ENCODE peak calls at places on chromosome 1, in seven cellular contexts. K is GM04503; H is bronchial epithelial cell; O is CD8-positive, alpha-beta memory T cell; R is NCI-H2029 treated with DMSO at 0.1 percent for 48 hours; P is D341Med; V is NCI-H510A. X is an unnamed sample.

GRCh38 chr1:14259191-14259757 is 339.2 kb upstream of the KAZN start:
- DNase-seq in R (no peak), V (no peak), H (no peak), P (no peak), O (no peak), K (no peak), X (no peak)

GRCh38 chr1:91568261-91568660 is 67.6 kb downstream of the CDC7 start:
- DNase-seq in H (no peak), R (no peak), O (no peak), V (no peak), K (no peak), P (no peak), X (no peak)

GRCh38 chr1:233105225-233105624 is 154.8 kb downstream of the NTPCR start:
- DNase-seq in P (no peak), H (peak), R (no peak), O (no peak), V (no peak), K (peak), X (no peak)

GRCh38 chr1:1040004-1040991 is 20.4 kb downstream of the AGRN start:
- DNase-seq in V (peak), P (peak), K (no peak), O (peak), R (no peak), H (peak), X (no peak)

GRCh38 chr1:25909062-25909461 is 2.8 kb upstream of the STMN1 start:
- DNase-seq in V (no peak), O (no peak), K (no peak), P (no peak), R (no peak), H (no peak), X (no peak)

GRCh38 chr1:112698366-112699310 is 8.3 kb downstream of the RHOC start:
- DNase-seq in K (no peak), P (no peak), O (no peak), H (no peak), V (peak), R (peak), X (peak)

GRCh38 chr1:172670791-172671190 is 11.9 kb downstream of the FASLG start:
- DNase-seq in O (no peak), K (no peak), H (no peak), R (no peak), P (no peak), V (no peak), X (no peak)

GRCh38 chr1:208449951-208450350 is 205.8 kb upstream of the PLXNA2 start:
- DNase-seq in H (no peak), K (no peak), V (no peak), P (no peak), O (no peak), R (no peak), X (no peak)

GRCh38 chr1:64838486-64838885 is 93.6 kb downstream of the RAVER2 start:
- DNase-seq in H (peak), P (no peak), R (no peak), K (no peak), O (no peak), V (no peak), X (no peak)

GRCh38 chr1:204989266-204990058 is 53.5 kb upstream of the CNTN2 start:
- DNase-seq in P (peak), H (peak), O (peak), R (peak), V (peak), K (peak), X (peak)

GRCh38 chr1:53561488-53562115 is 102.4 kb downstream of the DMRTB1 start:
- DNase-seq in R (no peak), O (no peak), P (no peak), V (no peak), K (no peak), H (no peak), X (no peak)

GRCh38 chr1:5053744-5054143 is 399.3 kb downstream of the AJAP1 start:
- DNase-seq in O (no peak), K (no peak), H (no peak), P (no peak), R (no peak), V (no peak), X (no peak)

GRCh38 chr1:161706483-161707347 is at the start of gene FCRLA:
- DNase-seq in V (no peak), H (peak), O (no peak), K (peak), R (no peak), P (no peak), X (peak)

GRCh38 chr1:166874464-166874863 is 1.6 kb downstream of the TADA1 start:
- DNase-seq in V (no peak), O (no peak), H (no peak), K (no peak), R (no peak), P (no peak), X (no peak)

GRCh38 chr1:189431437-189431836 is 1046.2 kb downstream of the BRINP3 start:
- DNase-seq in H (peak), O (no peak), P (no peak), R (no peak), K (no peak), V (no peak), X (no peak)

GRCh38 chr1:48851638-48852037 is 74.9 kb upstream of the BEND5 start:
- DNase-seq in K (peak), H (no peak), O (no peak), P (no peak), V (no peak), R (no peak), X (no peak)

GRCh38 chr1:238223067-238223640 is 332.4 kb upstream of the ZP4 start:
- DNase-seq in V (no peak), P (no peak), R (no peak), H (peak), K (no peak), O (no peak), X (no peak)

GRCh38 chr1:33459766-33460543 is 12.5 kb upstream of the ZSCAN20 start:
- DNase-seq in K (peak), O (no peak), R (no peak), P (no peak), H (peak), V (no peak), X (no peak)

GRCh38 chr1:173122958-173123852 is 72.5 kb upstream of the TNFSF18 start:
- DNase-seq in O (no peak), K (peak), P (peak), V (no peak), H (peak), R (no peak), X (no peak)

GRCh38 chr1:21216835-21217811 is 40.4 kb upstream of the EIF4G3 start:
- DNase-seq in H (peak), O (peak), P (peak), K (no peak), V (no peak), R (no peak), X (no peak)

GRCh38 chr1:29148656-29149491 is 25.2 kb upstream of the TMEM200B start:
- DNase-seq in O (no peak), V (no peak), K (no peak), R (no peak), H (no peak), P (no peak), X (no peak)

GRCh38 chr1:38730511-38731397 is 128.8 kb downstream of the RRAGC start:
- DNase-seq in P (no peak), R (no peak), K (no peak), H (peak), V (no peak), O (no peak), X (no peak)

GRCh38 chr1:3470650-3471355 is 16.3 kb downstream of the ARHGEF16 start:
- DNase-seq in O (no peak), P (no peak), H (no peak), V (no peak), R (no peak), K (no peak), X (no peak)

GRCh38 chr1:44594871-44595735 is 79.2 kb downstream of the TMEM53 start:
- DNase-seq in V (peak), P (peak), K (no peak), R (peak), O (peak), H (peak), X (peak)

GRCh38 chr1:222109836-222110235 is 367.9 kb upstream of the DUSP10 start:
- DNase-seq in R (no peak), H (no peak), O (no peak), P (no peak), V (no peak), K (no peak), X (no peak)

GRCh38 chr1:2821970-2822620 is 20.6 kb upstream of the TTC34 start:
- DNase-seq in P (peak), O (peak), H (no peak), R (no peak), V (no peak), K (no peak), X (no peak)

GRCh38 chr1:210536263-210536961 is 207.7 kb downstream of the HHAT start:
- DNase-seq in P (no peak), K (no peak), H (no peak), O (no peak), R (no peak), V (no peak), X (no peak)

GRCh38 chr1:165857046-165857801 is 29.8 kb downstream of the UCK2 start:
- DNase-seq in K (no peak), H (peak), R (no peak), V (no peak), P (no peak), O (no peak), X (no peak)

GRCh38 chr1:38175062-38175461 is 128.5 kb upstream of the POU3F1 start:
- DNase-seq in K (no peak), P (no peak), O (no peak), R (no peak), V (no peak), H (no peak), X (no peak)

GRCh38 chr1:12604986-12605385 is 13.0 kb downstream of the DHRS3 start:
- DNase-seq in P (no peak), O (no peak), H (no peak), K (no peak), V (no peak), R (no peak), X (no peak)

GRCh38 chr1:231359113-231359512 is 21.0 kb downstream of the SPRTN start:
- DNase-seq in K (peak), V (no peak), H (peak), R (no peak), P (no peak), O (no peak), X (no peak)